ENCODE peak calls at places on chromosomes 3 and 15, in eight cellular contexts. I is suprapubic skin, G is GM23338, X is breast epithelium, V is K562, O is stomach, S is endothelial cell of umbilical vein, K is spleen. L is an unnamed sample. For H3K27me3, the result is how much of the 10 kb centered on the place peaks cover.

GRCh38 chr15:47750030-47750739 is 32.9 kb downstream of the SEMA6D start:
- DNase-seq in I (no peak), G (no peak), X (no peak), V (no peak), O (no peak), S (peak), K (no peak), L (no peak)

GRCh38 chr15:68618339-68619302 is 39.8 kb downstream of the CORO2B start:
- DNase-seq in I (no peak), G (no peak), X (no peak), V (no peak), O (no peak), S (peak), K (no peak), L (no peak)

GRCh38 chr3:24773798-24774197 is 279.1 kb upstream of the THRB start:
- DNase-seq in I (no peak), G (peak), X (no peak), V (peak), O (peak), S (peak), K (no peak), L (no peak)

GRCh38 chr3:138140940-138141339 is 8.8 kb upstream of the A4GNT start:
- DNase-seq in I (no peak), G (no peak), X (no peak), V (no peak), O (no peak), S (no peak), K (no peak), L (no peak)

GRCh38 chr3:113231827-113232253 is 20.5 kb downstream of the BOC start:
- DNase-seq in I (no peak), G (peak), X (no peak), V (no peak), O (no peak), S (peak), K (no peak), L (no peak)

GRCh38 chr3:114320251-114320650 is 26.4 kb downstream of the TIGIT start:
- DNase-seq in I (no peak), G (no peak), X (no peak), V (no peak), O (no peak), S (peak), K (no peak), L (no peak)

GRCh38 chr3:123244128-123244527 is 42.4 kb downstream of the SEC22A start:
- DNase-seq in I (no peak), G (no peak), X (no peak), V (peak), O (no peak), S (no peak), K (no peak), L (no peak)

GRCh38 chr3:78601249-78601648 is 1166.5 kb downstream of the ROBO1 start:
- DNase-seq in I (no peak), G (no peak), X (no peak), V (no peak), O (no peak), S (no peak), K (no peak), L (no peak)

GRCh38 chr15:78146437-78147154 is 2.6 kb upstream of the IDH3A start:
- DNase-seq in I (no peak), G (no peak), X (no peak), V (peak), O (peak), S (no peak), K (no peak), L (no peak)

GRCh38 chr3:138434875-138435772 is 708 bp downstream of the ESYT3 start:
- DNase-seq in I (peak), G (peak), X (no peak), V (no peak), O (no peak), S (no peak), K (no peak), L (no peak)

GRCh38 chr3:82410366-82410765 is 648.9 kb upstream of the GBE1 start:
- DNase-seq in I (no peak), G (peak), X (no peak), V (no peak), O (no peak), S (no peak), K (no peak), L (no peak)

GRCh38 chr15:27059610-27060202 is 88.7 kb downstream of the GABRG3 start:
- DNase-seq in I (no peak), G (peak), X (no peak), V (peak), O (no peak), S (no peak), K (no peak), L (no peak)

GRCh38 chr15:87645723-87646122 is 610.8 kb downstream of the NTRK3 start:
- DNase-seq in I (no peak), G (no peak), X (no peak), V (peak), O (no peak), S (no peak), K (no peak), L (no peak)

GRCh38 chr3:11919390-11919789 is 72.7 kb upstream of the TAMM41 start:
- DNase-seq in I (no peak), G (peak), X (no peak), V (no peak), O (peak), S (no peak), K (no peak), L (no peak)

GRCh38 chr3:42880601-42881451 is 5.1 kb upstream of the CYP8B1 start:
- DNase-seq in I (peak), G (peak), X (peak), V (peak), O (peak), S (peak), K (peak), L (no peak)

GRCh38 chr3:20154928-20155327 is 31.1 kb downstream of the SGO1 start:
- DNase-seq in I (no peak), G (peak), X (no peak), V (no peak), O (no peak), S (no peak), K (no peak), L (no peak)

GRCh38 chr15:29449136-29449535 is 179.5 kb upstream of the NSMCE3 start:
- DNase-seq in I (no peak), G (peak), X (no peak), V (no peak), O (no peak), S (no peak), K (no peak), L (no peak)

GRCh38 chr3:50272911-50273688 is 4.2 kb downstream of the SEMA3B start:
- DNase-seq in I (peak), G (peak), X (peak), V (peak), O (peak), S (peak), K (peak), L (no peak)

GRCh38 chr15:49627407-49627877 is 6.6 kb downstream of the DTWD1 start:
- DNase-seq in I (no peak), G (no peak), X (no peak), V (no peak), O (no peak), S (peak), K (no peak), L (no peak)

GRCh38 chr3:107208100-107208499 is 169.1 kb upstream of the CCDC54 start:
- DNase-seq in I (no peak), G (no peak), X (no peak), V (no peak), O (no peak), S (peak), K (no peak), L (no peak)

GRCh38 chr3:141091416-141091815 is 40.3 kb downstream of the SPSB4 start:
- DNase-seq in I (no peak), G (no peak), X (no peak), V (no peak), O (no peak), S (no peak), K (no peak), L (no peak)

GRCh38 chr3:156677120-156677479 is 2.7 kb downstream of the TIPARP start:
- DNase-seq in I (no peak), G (no peak), X (no peak), V (no peak), O (no peak), S (no peak), K (no peak), L (no peak)
- H3K27ac ChIP-seq in I (no peak), G (no peak), X (no peak), V (no peak), O (peak), S (no peak), K (peak), L (peak)

GRCh38 chr3:27714692-27715453 is 7.2 kb downstream of the EOMES start:
- DNase-seq in I (no peak), G (peak), X (no peak), V (no peak), O (peak), S (no peak), K (peak), L (no peak)

GRCh38 chr3:27714101-27714526 is 8.0 kb downstream of the EOMES start:
- DNase-seq in I (no peak), G (peak), X (no peak), V (no peak), O (no peak), S (no peak), K (no peak), L (no peak)

GRCh38 chr3:27713066-27713400 is 9.1 kb downstream of the EOMES start:
- DNase-seq in I (no peak), G (no peak), X (no peak), V (no peak), O (no peak), S (no peak), K (no peak), L (no peak)

GRCh38 chr3:27712136-27713065 is 9.7 kb downstream of the EOMES start:
- DNase-seq in I (no peak), G (peak), X (peak), V (peak), O (peak), S (peak), K (peak), L (peak)

DNA sequence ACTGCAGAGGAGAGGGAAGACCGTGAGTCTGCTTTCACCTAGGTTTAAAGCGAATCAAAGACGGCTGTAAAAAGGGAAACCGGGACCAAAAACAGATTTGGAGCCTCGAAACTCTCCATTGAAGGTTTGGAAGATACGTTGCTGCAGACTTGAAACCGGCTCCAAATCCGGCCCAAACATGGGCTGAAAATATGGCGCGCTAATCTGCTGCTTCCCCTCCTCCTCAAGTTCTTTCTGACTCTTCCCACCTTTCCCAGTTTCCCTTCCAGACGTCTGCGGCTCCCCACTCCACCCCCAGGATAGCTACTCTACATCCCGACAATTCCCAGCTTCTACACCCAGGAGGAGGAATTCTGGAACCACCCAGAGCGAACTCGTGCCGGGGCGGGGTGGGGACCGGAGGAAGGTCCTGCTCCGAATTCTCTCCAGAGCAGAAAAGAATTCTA is 8.7 kb downstream of the EOMES start:
- DNase-seq in I (no peak), G (peak), X (no peak), V (no peak), O (no peak), S (no peak), K (peak), L (peak)
- H3K27me3 ChIP-seq in I (half or more), G (half or more), X (under half), V (under half), O (under half), S (half or more), K (half or more), L (under half)

DNA sequence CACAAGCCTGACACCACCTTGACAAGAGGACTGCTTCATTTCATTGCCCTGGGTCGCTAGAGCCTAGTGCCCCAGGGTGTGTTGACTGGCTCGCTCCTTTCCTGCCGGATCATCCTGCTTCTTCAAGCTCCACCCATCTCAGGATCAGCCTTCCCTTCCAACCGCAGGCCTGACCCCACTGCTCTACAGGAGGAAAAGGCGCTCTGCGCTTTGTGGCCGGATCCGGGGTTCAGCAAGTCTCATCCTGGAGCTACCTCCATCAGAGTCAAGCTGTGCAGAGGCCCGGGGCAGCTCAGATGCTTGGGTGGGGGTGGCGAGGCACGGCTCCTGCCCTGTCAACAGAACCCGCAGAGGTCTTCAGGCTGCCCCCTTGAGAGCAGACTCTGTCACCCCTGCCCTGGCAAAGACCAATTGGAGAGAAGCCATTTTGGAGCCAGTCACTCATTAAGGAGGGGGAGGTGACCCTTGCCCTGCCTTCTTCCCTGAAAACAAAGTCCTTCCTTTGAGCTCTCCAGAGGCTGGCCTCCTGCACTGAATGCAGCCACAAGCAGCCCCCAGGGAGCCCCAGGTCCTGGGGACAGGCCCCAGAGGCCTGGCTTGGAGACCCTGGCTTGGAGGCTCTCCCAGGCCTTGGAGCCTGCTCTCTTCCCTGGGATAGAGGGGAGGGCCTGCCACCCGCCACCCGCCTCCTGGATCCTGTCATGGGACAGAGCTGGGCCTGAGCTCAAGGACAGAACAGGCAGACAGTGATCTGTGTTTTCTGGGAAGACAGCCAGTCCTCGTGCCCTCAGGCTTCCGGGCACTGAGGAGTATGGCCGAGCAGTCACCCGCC is 80.3 kb downstream of the CPN2 start:
- DNase-seq in I (peak), G (no peak), X (peak), V (no peak), O (peak), S (peak), K (peak), L (peak)
- TF ChIP-seq POLR2AphosphoS5 in I (peak), G (no peak), X (peak), V (no peak), O (peak), S (no peak), K (peak), L (peak)

DNA sequence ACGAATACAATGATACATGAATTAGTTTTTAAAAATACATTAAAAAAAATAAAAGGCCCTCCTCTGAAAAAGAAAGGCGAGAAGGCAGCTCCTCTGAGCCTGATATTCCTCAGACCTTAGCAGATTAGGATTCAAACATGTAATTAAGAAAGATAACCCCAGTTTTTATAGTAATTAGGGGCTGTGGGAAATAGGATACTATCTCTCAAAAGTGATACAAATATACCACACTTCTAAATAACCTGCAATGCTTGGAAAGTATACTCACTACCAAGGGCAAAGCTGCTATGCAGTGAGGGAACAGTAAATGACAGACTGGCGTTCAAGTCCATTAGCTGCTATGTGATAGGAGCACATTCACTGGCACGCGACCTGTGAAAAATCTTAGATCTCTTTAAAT is 445.1 kb downstream of the FOXP1 start:
- DNase-seq in I (no peak), G (no peak), X (no peak), V (no peak), O (no peak), S (no peak), K (no peak), L (no peak)
- H3K27ac ChIP-seq in I (no peak), G (no peak), X (no peak), V (no peak), O (peak), S (no peak), K (no peak), L (no peak)

GRCh38 chr3:13790376-13791219 is 89.3 kb downstream of the WNT7A start:
- DNase-seq in I (no peak), G (no peak), X (no peak), V (no peak), O (no peak), S (no peak), K (peak), L (no peak)
- H3K27me3 ChIP-seq in I (half or more), G (under half), X (under half), V (half or more), O (under half), S (under half), K (under half), L (under half)

GRCh38 chr3:47342812-47343211 is 38.0 kb upstream of the PTPN23 start:
- DNase-seq in I (no peak), G (no peak), X (no peak), V (no peak), O (no peak), S (no peak), K (no peak), L (no peak)

GRCh38 chr3:47343471-47343971 is 37.3 kb upstream of the PTPN23 start:
- DNase-seq in I (no peak), G (no peak), X (no peak), V (no peak), O (no peak), S (no peak), K (no peak), L (no peak)

GRCh38 chr3:47347217-47347801 is 33.5 kb upstream of the PTPN23 start:
- DNase-seq in I (no peak), G (peak), X (no peak), V (peak), O (no peak), S (no peak), K (no peak), L (no peak)

GRCh38 chr3:47342156-47342555 is 38.7 kb upstream of the PTPN23 start:
- DNase-seq in I (no peak), G (no peak), X (no peak), V (no peak), O (no peak), S (no peak), K (no peak), L (no peak)

DNA sequence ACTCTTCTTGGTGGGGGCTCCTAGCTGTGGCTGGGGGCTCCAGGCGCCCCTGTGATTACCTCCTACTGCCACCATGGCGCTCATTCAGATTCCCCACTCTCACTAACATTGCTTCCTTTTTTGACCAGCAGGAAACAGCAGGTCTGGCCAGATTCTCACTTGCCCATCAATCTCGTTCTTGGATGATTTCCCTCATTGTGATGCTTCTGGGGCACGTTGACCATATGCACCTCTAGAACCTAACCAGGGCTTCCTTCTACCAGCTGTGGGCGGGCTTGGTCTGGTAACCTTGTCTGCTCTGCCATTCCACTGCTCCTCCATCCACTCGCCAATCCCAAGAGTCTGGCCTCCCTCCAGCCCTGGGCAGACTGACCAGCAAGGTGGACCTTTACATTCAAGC is 35.9 kb upstream of the PTPN23 start:
- DNase-seq in I (no peak), G (no peak), X (no peak), V (no peak), O (no peak), S (peak), K (no peak), L (no peak)
- TF ChIP-seq POLR2AphosphoS5 in I (no peak), G (no peak), X (no peak), V (no peak), O (no peak), S (no peak), K (no peak), L (no peak)

DNA sequence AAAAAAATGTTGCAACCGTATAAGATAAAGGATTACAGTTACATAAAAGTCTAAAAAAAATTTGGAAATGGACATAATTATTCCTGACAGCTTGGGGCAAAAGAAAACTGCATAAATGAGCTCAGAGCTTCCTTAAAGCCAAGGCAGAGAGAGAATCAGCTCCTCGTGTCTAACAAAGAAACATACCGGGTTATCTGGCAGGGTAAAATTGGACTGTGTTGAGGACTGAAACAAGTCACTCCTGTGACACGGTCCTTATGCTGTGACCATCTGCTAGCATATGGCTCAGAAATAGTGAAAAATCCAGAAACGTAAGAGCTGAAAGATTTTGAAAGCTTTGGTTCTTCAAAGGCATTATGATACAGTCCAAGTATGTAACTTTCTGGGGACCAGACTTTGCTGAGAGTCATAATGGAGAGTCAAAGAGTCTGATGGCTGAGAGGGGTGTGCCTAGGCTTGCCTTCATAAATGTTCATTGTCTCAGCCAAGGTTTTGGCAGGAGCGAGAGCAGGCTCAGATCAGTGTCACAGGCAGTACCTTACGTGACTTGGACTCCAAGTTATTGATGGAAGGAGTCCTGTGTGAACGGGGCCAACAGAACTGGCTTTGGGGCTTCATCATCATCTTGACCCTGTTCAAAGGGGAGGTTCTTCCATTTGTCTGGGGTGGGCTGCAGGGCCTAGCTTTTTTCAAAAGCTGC is 12.5 kb downstream of the MAP6D1 start:
- DNase-seq in I (no peak), G (no peak), X (no peak), V (no peak), O (no peak), S (no peak), K (peak), L (no peak)
- H3K27ac ChIP-seq in I (no peak), G (no peak), X (no peak), V (no peak), O (no peak), S (no peak), K (no peak), L (no peak)

L was measured in esophagus muscularis mucosa.